ENCODE peak calls at places on chromosomes 5 and 9, in ten cellular contexts. One of them, this sample, is unnamed.

GRCh38 chr5:157575096-157575872 is at the start of gene ADAM19:
- DNase-seq in NB4: no peak
- DNase-seq in A673: peak; percentile 45
- DNase-seq in K562: peak; percentile 68
- DNase-seq in lower leg skin: no peak
- DNase-seq in PC-3: peak; percentile 86
- DNase-seq in effector memory CD4-positive, alpha-beta T cell: peak; percentile 13
- DNase-seq in gastrocnemius medialis: no peak
- DNase-seq in spleen: peak; percentile 92
- DNase-seq in right cardiac atrium: peak; percentile 89
- DNase-seq in this sample: peak; percentile 96

GRCh38 chr5:124755565-124755964 is 9.1 kb upstream of the ZNF608 start:
- DNase-seq in NB4: peak; percentile 8
- DNase-seq in A673: peak; percentile 45
- DNase-seq in K562: peak; percentile 70
- DNase-seq in lower leg skin: no peak
- DNase-seq in PC-3: no peak
- DNase-seq in effector memory CD4-positive, alpha-beta T cell: no peak
- DNase-seq in gastrocnemius medialis: no peak
- DNase-seq in spleen: no peak
- DNase-seq in right cardiac atrium: no peak
- DNase-seq in this sample: no peak

GRCh38 chr9:131233989-131234388 is 42.3 kb downstream of the FAM78A start:
- DNase-seq in NB4: no peak
- DNase-seq in A673: no peak
- DNase-seq in K562: no peak
- DNase-seq in lower leg skin: no peak
- DNase-seq in PC-3: no peak
- DNase-seq in effector memory CD4-positive, alpha-beta T cell: peak; percentile 12
- DNase-seq in gastrocnemius medialis: no peak
- DNase-seq in spleen: no peak
- DNase-seq in right cardiac atrium: no peak
- DNase-seq in this sample: no peak

GRCh38 chr9:534886-535285 is 306.6 kb upstream of the DMRT1 start:
- DNase-seq in NB4: no peak
- DNase-seq in A673: no peak
- DNase-seq in K562: no peak
- DNase-seq in lower leg skin: no peak
- DNase-seq in PC-3: peak; percentile 60
- DNase-seq in effector memory CD4-positive, alpha-beta T cell: no peak
- DNase-seq in gastrocnemius medialis: no peak
- DNase-seq in spleen: no peak
- DNase-seq in right cardiac atrium: peak; percentile 68
- DNase-seq in this sample: no peak

GRCh38 chr5:80369521-80369920 is 38.3 kb upstream of the ZFYVE16 start:
- DNase-seq in NB4: no peak
- DNase-seq in A673: peak; percentile 5
- DNase-seq in K562: no peak
- DNase-seq in lower leg skin: no peak
- DNase-seq in PC-3: no peak
- DNase-seq in effector memory CD4-positive, alpha-beta T cell: no peak
- DNase-seq in gastrocnemius medialis: no peak
- DNase-seq in spleen: no peak
- DNase-seq in right cardiac atrium: no peak
- DNase-seq in this sample: no peak

GRCh38 chr5:77333451-77334123 is 123.1 kb downstream of the PDE8B start:
- DNase-seq in NB4: no peak
- DNase-seq in A673: no peak
- DNase-seq in K562: no peak
- DNase-seq in lower leg skin: no peak
- DNase-seq in PC-3: no peak
- DNase-seq in effector memory CD4-positive, alpha-beta T cell: no peak
- DNase-seq in gastrocnemius medialis: no peak
- DNase-seq in spleen: no peak
- DNase-seq in right cardiac atrium: no peak
- DNase-seq in this sample: no peak

GRCh38 chr5:57215629-57216195 is 41.9 kb downstream of the GPBP1 start:
- DNase-seq in NB4: no peak
- DNase-seq in A673: no peak
- DNase-seq in K562: no peak
- DNase-seq in lower leg skin: no peak
- DNase-seq in PC-3: no peak
- DNase-seq in effector memory CD4-positive, alpha-beta T cell: no peak
- DNase-seq in gastrocnemius medialis: no peak
- DNase-seq in spleen: no peak
- DNase-seq in right cardiac atrium: no peak
- DNase-seq in this sample: no peak

GRCh38 chr5:59592101-59592500 is 301.4 kb downstream of the PDE4D start:
- DNase-seq in NB4: no peak
- DNase-seq in A673: no peak
- DNase-seq in K562: no peak
- DNase-seq in lower leg skin: no peak
- DNase-seq in PC-3: no peak
- DNase-seq in effector memory CD4-positive, alpha-beta T cell: no peak
- DNase-seq in gastrocnemius medialis: peak; percentile 55
- DNase-seq in spleen: no peak
- DNase-seq in right cardiac atrium: no peak
- DNase-seq in this sample: no peak

GRCh38 chr9:6845881-6846280 is 88.1 kb downstream of the KDM4C start:
- DNase-seq in NB4: no peak
- DNase-seq in A673: no peak
- DNase-seq in K562: no peak
- DNase-seq in lower leg skin: no peak
- DNase-seq in PC-3: no peak
- DNase-seq in effector memory CD4-positive, alpha-beta T cell: no peak
- DNase-seq in gastrocnemius medialis: no peak
- DNase-seq in spleen: no peak
- DNase-seq in right cardiac atrium: no peak
- DNase-seq in this sample: peak; percentile 70

GRCh38 chr5:102243213-102243612 is 52.9 kb downstream of the SLCO4C1 start:
- DNase-seq in NB4: no peak
- DNase-seq in A673: no peak
- DNase-seq in K562: no peak
- DNase-seq in lower leg skin: no peak
- DNase-seq in PC-3: no peak
- DNase-seq in effector memory CD4-positive, alpha-beta T cell: no peak
- DNase-seq in gastrocnemius medialis: no peak
- DNase-seq in spleen: no peak
- DNase-seq in right cardiac atrium: no peak
- DNase-seq in this sample: no peak

GRCh38 chr5:38462972-38463633 is 93.3 kb downstream of the LIFR start:
- DNase-seq in NB4: no peak
- DNase-seq in A673: no peak
- DNase-seq in K562: no peak
- DNase-seq in lower leg skin: no peak
- DNase-seq in PC-3: peak; percentile 88
- DNase-seq in effector memory CD4-positive, alpha-beta T cell: no peak
- DNase-seq in gastrocnemius medialis: no peak
- DNase-seq in spleen: no peak
- DNase-seq in right cardiac atrium: no peak
- DNase-seq in this sample: no peak

DNA sequence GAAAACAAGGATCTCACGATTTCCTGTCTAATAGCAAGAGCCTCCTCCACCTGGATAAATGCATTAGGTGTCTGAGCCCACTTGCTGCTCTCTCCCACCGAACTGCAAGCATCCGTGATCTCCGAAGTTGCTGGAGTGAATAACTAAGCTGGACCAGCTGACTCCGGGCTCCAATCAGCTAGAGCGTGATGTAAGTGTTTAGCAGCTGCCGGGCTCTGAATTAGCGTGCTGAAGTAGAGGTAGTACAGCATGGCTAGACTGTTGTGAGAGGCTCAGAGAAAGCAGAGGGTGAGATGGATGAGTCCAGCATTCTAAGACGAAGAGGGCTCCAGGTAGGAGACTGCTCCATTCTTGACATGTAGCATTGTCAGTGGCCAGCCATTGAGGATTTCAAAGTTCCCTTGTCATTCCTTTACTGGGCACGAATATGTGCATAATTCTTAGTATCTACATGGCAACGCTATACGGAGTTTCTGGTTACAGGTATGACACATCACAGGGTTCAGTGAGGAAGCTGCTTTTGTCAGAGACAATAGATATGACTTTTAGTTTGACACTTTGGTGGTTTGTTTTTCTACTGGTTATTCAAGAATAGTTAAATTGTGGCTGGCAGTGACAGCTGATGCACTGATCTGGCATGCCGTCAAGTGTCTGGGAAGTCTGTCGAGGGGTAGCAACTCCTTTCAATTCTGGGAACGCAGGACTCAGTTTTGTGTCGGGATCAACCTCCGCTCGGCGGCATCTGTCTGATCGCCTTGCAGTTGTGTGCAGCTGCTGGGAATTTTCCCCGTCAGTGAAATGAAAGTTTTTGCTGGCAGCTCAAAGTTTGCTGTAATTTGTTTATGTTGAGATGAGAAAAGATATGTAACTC is 232.6 kb downstream of the MAST4 start:
- DNase-seq in NB4: no peak
- DNase-seq in A673: peak; percentile 47
- DNase-seq in K562: no peak
- DNase-seq in lower leg skin: peak; percentile 58
- DNase-seq in PC-3: peak; percentile 47
- DNase-seq in effector memory CD4-positive, alpha-beta T cell: peak; percentile 38
- DNase-seq in gastrocnemius medialis: peak; percentile 39
- DNase-seq in spleen: peak; percentile 89
- DNase-seq in right cardiac atrium: peak; percentile 75
- DNase-seq in this sample: no peak
- H3K4me3 ChIP-seq in NB4: no peak overlapping the region
- H3K4me3 ChIP-seq in A673: peak overlapping the region; percentile 26
- H3K4me3 ChIP-seq in K562: no peak overlapping the region
- H3K4me3 ChIP-seq in lower leg skin: no peak overlapping the region
- H3K4me3 ChIP-seq in PC-3: peak overlapping the region; percentile 65
- H3K4me3 ChIP-seq in effector memory CD4-positive, alpha-beta T cell: peak overlapping the region; percentile 52
- H3K4me3 ChIP-seq in gastrocnemius medialis: peak overlapping the region; percentile 61
- H3K4me3 ChIP-seq in spleen: peak overlapping the region; percentile 16
- H3K4me3 ChIP-seq in right cardiac atrium: peak overlapping the region; percentile 74
- H3K4me3 ChIP-seq in this sample: peak overlapping the region; percentile 32

GRCh38 chr5:140795259-140795641 is 598 bp downstream of the PCDHA2 start:
- DNase-seq in NB4: no peak
- DNase-seq in A673: peak; percentile 27
- DNase-seq in K562: no peak
- DNase-seq in lower leg skin: no peak
- DNase-seq in PC-3: no peak
- DNase-seq in effector memory CD4-positive, alpha-beta T cell: no peak
- DNase-seq in gastrocnemius medialis: no peak
- DNase-seq in spleen: no peak
- DNase-seq in right cardiac atrium: no peak
- DNase-seq in this sample: peak; percentile 83
- H3K4me3 ChIP-seq in NB4: no peak overlapping the region
- H3K4me3 ChIP-seq in A673: no peak overlapping the region
- H3K4me3 ChIP-seq in K562: no peak overlapping the region
- H3K4me3 ChIP-seq in lower leg skin: no peak overlapping the region
- H3K4me3 ChIP-seq in PC-3: no peak overlapping the region
- H3K4me3 ChIP-seq in effector memory CD4-positive, alpha-beta T cell: no peak overlapping the region
- H3K4me3 ChIP-seq in gastrocnemius medialis: no peak overlapping the region
- H3K4me3 ChIP-seq in spleen: no peak overlapping the region
- H3K4me3 ChIP-seq in right cardiac atrium: no peak overlapping the region
- H3K4me3 ChIP-seq in this sample: peak overlapping the region; percentile 22

GRCh38 chr5:169944115-169944514 is 36.2 kb downstream of the INSYN2B start:
- DNase-seq in NB4: no peak
- DNase-seq in A673: no peak
- DNase-seq in K562: no peak
- DNase-seq in lower leg skin: no peak
- DNase-seq in PC-3: no peak
- DNase-seq in effector memory CD4-positive, alpha-beta T cell: no peak
- DNase-seq in gastrocnemius medialis: no peak
- DNase-seq in spleen: no peak
- DNase-seq in right cardiac atrium: no peak
- DNase-seq in this sample: no peak
- H3K4me3 ChIP-seq in NB4: no peak overlapping the region
- H3K4me3 ChIP-seq in A673: no peak overlapping the region
- H3K4me3 ChIP-seq in K562: no peak overlapping the region
- H3K4me3 ChIP-seq in lower leg skin: no peak overlapping the region
- H3K4me3 ChIP-seq in PC-3: no peak overlapping the region
- H3K4me3 ChIP-seq in effector memory CD4-positive, alpha-beta T cell: no peak overlapping the region
- H3K4me3 ChIP-seq in gastrocnemius medialis: no peak overlapping the region
- H3K4me3 ChIP-seq in spleen: no peak overlapping the region
- H3K4me3 ChIP-seq in right cardiac atrium: no peak overlapping the region
- H3K4me3 ChIP-seq in this sample: no peak overlapping the region

GRCh38 chr9:126804198-126804695 is 593 bp upstream of the ZBTB43 start:
- DNase-seq in NB4: no peak
- DNase-seq in A673: no peak
- DNase-seq in K562: no peak
- DNase-seq in lower leg skin: no peak
- DNase-seq in PC-3: no peak
- DNase-seq in effector memory CD4-positive, alpha-beta T cell: no peak
- DNase-seq in gastrocnemius medialis: no peak
- DNase-seq in spleen: no peak
- DNase-seq in right cardiac atrium: peak; percentile 56
- DNase-seq in this sample: no peak
- H3K4me3 ChIP-seq in NB4: peak overlapping the region; percentile 93
- H3K4me3 ChIP-seq in A673: peak overlapping the region; percentile 98
- H3K4me3 ChIP-seq in K562: peak overlapping the region; percentile 95
- H3K4me3 ChIP-seq in lower leg skin: no peak overlapping the region
- H3K4me3 ChIP-seq in PC-3: peak overlapping the region; percentile 96
- H3K4me3 ChIP-seq in effector memory CD4-positive, alpha-beta T cell: peak overlapping the region; percentile 75
- H3K4me3 ChIP-seq in gastrocnemius medialis: peak overlapping the region; percentile 75
- H3K4me3 ChIP-seq in spleen: peak overlapping the region; percentile 97
- H3K4me3 ChIP-seq in right cardiac atrium: peak overlapping the region; percentile 70
- H3K4me3 ChIP-seq in this sample: peak overlapping the region; percentile 98

DNA sequence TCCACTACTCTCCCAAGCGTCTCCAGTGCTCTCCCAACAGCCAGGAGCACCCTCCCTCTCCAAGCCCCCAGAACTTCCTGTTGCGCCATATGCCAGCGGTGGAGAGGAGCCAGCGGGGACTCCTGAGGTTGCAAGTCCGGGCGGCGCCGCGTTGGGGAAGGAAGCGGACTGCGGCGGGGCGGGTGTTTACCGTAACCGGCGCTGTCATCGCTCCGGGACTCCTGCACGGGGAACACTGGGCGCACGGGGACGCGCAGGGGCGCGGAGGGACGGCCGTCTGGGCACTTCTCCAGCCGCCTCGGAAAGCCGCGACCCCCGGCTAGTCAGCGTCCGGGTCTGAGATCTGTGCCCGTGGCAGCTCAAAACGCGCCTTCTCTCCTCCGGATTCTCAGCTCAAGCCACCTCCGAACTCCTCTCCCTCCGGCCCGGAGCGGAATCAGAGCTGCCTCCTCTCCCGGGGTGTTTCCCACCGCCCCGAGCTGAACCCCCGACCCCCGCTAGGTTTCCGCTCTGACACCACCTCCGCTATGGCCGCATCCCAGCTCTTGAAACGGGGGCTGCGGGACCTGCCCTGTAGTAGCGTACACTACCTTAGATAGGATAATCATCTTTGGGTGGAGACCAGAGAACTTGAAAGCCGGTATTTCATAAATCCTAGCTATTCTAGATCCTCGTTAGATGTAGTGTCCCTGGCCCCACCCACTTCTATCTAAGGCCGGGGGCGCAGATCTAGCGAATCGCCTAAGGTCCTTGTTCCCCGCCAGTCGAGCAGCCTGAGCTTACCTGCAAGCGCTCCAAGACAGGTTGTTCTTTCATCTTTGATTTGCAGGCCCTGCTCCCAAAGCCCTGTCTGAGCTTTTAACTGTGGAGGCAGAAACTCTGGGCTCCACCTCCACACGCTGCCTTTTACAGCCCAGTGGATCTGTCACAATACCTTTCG is at the start of gene TRPM6:
- DNase-seq in NB4: peak; percentile 76
- DNase-seq in A673: peak; percentile 77
- DNase-seq in K562: peak; percentile 7
- DNase-seq in lower leg skin: peak; percentile 59
- DNase-seq in PC-3: peak; percentile 24
- DNase-seq in effector memory CD4-positive, alpha-beta T cell: no peak
- DNase-seq in gastrocnemius medialis: peak; percentile 48
- DNase-seq in spleen: peak; percentile 95
- DNase-seq in right cardiac atrium: peak; percentile 93
- DNase-seq in this sample: peak; percentile 70
- H3K4me3 ChIP-seq in NB4: peak within 1 kb of the TSS; percentile 43
- H3K4me3 ChIP-seq in A673: peak within 1 kb of the TSS; percentile 47
- H3K4me3 ChIP-seq in K562: peak within 1 kb of the TSS; percentile 41
- H3K4me3 ChIP-seq in lower leg skin: peak within 1 kb of the TSS; percentile 16
- H3K4me3 ChIP-seq in PC-3: peak within 1 kb of the TSS; percentile 61
- H3K4me3 ChIP-seq in effector memory CD4-positive, alpha-beta T cell: peak within 1 kb of the TSS; percentile 55
- H3K4me3 ChIP-seq in gastrocnemius medialis: peak within 1 kb of the TSS; percentile 49
- H3K4me3 ChIP-seq in spleen: peak within 1 kb of the TSS; percentile 46
- H3K4me3 ChIP-seq in right cardiac atrium: peak within 1 kb of the TSS; percentile 68
- H3K4me3 ChIP-seq in this sample: peak within 1 kb of the TSS; percentile 81